ENCODE peak calls at places on chromosomes 5 and 9, in ten cellular contexts. One of them, this sample, is unnamed.

GRCh38 chr9:34971146-34971811 is 13.2 kb downstream of the PHF24 start:
- DNase-seq in GM13977: no peak
- DNase-seq in immature natural killer cell: no peak
- DNase-seq in cardiac muscle cell: no peak
- DNase-seq in cardiac fibroblast: no peak
- DNase-seq in naive B cell: no peak
- DNase-seq in left ventricle myocardium inferior: no peak
- DNase-seq in iris pigment epithelial cell: no peak
- DNase-seq in glomerular endothelial cell: no peak
- DNase-seq in H7: no peak
- DNase-seq in this sample: no peak

GRCh38 chr9:91395553-91396470 is 27.8 kb downstream of the NFIL3 start:
- DNase-seq in GM13977: peak
- DNase-seq in immature natural killer cell: no peak
- DNase-seq in cardiac muscle cell: peak
- DNase-seq in cardiac fibroblast: peak
- DNase-seq in naive B cell: no peak
- DNase-seq in left ventricle myocardium inferior: no peak
- DNase-seq in iris pigment epithelial cell: peak
- DNase-seq in glomerular endothelial cell: no peak
- DNase-seq in H7: no peak
- DNase-seq in this sample: no peak

GRCh38 chr5:16788957-16789356 is 147.1 kb downstream of the MYO10 start:
- DNase-seq in GM13977: no peak
- DNase-seq in immature natural killer cell: no peak
- DNase-seq in cardiac muscle cell: no peak
- DNase-seq in cardiac fibroblast: no peak
- DNase-seq in naive B cell: no peak
- DNase-seq in left ventricle myocardium inferior: no peak
- DNase-seq in iris pigment epithelial cell: no peak
- DNase-seq in glomerular endothelial cell: no peak
- DNase-seq in H7: no peak
- DNase-seq in this sample: no peak

GRCh38 chr9:32128546-32128945 is 255.9 kb upstream of the ACO1 start:
- DNase-seq in GM13977: no peak
- DNase-seq in immature natural killer cell: no peak
- DNase-seq in cardiac muscle cell: no peak
- DNase-seq in cardiac fibroblast: no peak
- DNase-seq in naive B cell: no peak
- DNase-seq in left ventricle myocardium inferior: no peak
- DNase-seq in iris pigment epithelial cell: no peak
- DNase-seq in glomerular endothelial cell: no peak
- DNase-seq in H7: peak
- DNase-seq in this sample: no peak

GRCh38 chr9:128882677-128883590 is 1.0 kb downstream of the LRRC8A start:
- DNase-seq in GM13977: no peak
- DNase-seq in immature natural killer cell: no peak
- DNase-seq in cardiac muscle cell: peak
- DNase-seq in cardiac fibroblast: no peak
- DNase-seq in naive B cell: no peak
- DNase-seq in left ventricle myocardium inferior: no peak
- DNase-seq in iris pigment epithelial cell: no peak
- DNase-seq in glomerular endothelial cell: no peak
- DNase-seq in H7: peak
- DNase-seq in this sample: no peak

GRCh38 chr5:94705427-94705826 is 87.0 kb downstream of the SLF1 start:
- DNase-seq in GM13977: no peak
- DNase-seq in immature natural killer cell: no peak
- DNase-seq in cardiac muscle cell: no peak
- DNase-seq in cardiac fibroblast: no peak
- DNase-seq in naive B cell: no peak
- DNase-seq in left ventricle myocardium inferior: no peak
- DNase-seq in iris pigment epithelial cell: peak
- DNase-seq in glomerular endothelial cell: no peak
- DNase-seq in H7: no peak
- DNase-seq in this sample: no peak

GRCh38 chr9:95268681-95269080 is 48.8 kb downstream of the FANCC start:
- DNase-seq in GM13977: peak
- DNase-seq in immature natural killer cell: no peak
- DNase-seq in cardiac muscle cell: peak
- DNase-seq in cardiac fibroblast: peak
- DNase-seq in naive B cell: no peak
- DNase-seq in left ventricle myocardium inferior: no peak
- DNase-seq in iris pigment epithelial cell: peak
- DNase-seq in glomerular endothelial cell: no peak
- DNase-seq in H7: peak
- DNase-seq in this sample: no peak

GRCh38 chr9:109894921-109895758 is 115.1 kb downstream of the PALM2AKAP2 start:
- DNase-seq in GM13977: no peak
- DNase-seq in immature natural killer cell: no peak
- DNase-seq in cardiac muscle cell: peak
- DNase-seq in cardiac fibroblast: peak
- DNase-seq in naive B cell: no peak
- DNase-seq in left ventricle myocardium inferior: no peak
- DNase-seq in iris pigment epithelial cell: peak
- DNase-seq in glomerular endothelial cell: no peak
- DNase-seq in H7: no peak
- DNase-seq in this sample: no peak

GRCh38 chr9:87872079-87872624 is 10.5 kb upstream of the SPATA31E1 start:
- DNase-seq in GM13977: no peak
- DNase-seq in immature natural killer cell: no peak
- DNase-seq in cardiac muscle cell: peak
- DNase-seq in cardiac fibroblast: peak
- DNase-seq in naive B cell: no peak
- DNase-seq in left ventricle myocardium inferior: no peak
- DNase-seq in iris pigment epithelial cell: peak
- DNase-seq in glomerular endothelial cell: no peak
- DNase-seq in H7: peak
- DNase-seq in this sample: no peak

GRCh38 chr5:68533571-68534051 is 318.1 kb downstream of the PIK3R1 start:
- DNase-seq in GM13977: no peak
- DNase-seq in immature natural killer cell: no peak
- DNase-seq in cardiac muscle cell: no peak
- DNase-seq in cardiac fibroblast: no peak
- DNase-seq in naive B cell: no peak
- DNase-seq in left ventricle myocardium inferior: no peak
- DNase-seq in iris pigment epithelial cell: no peak
- DNase-seq in glomerular endothelial cell: no peak
- DNase-seq in H7: no peak
- DNase-seq in this sample: no peak

GRCh38 chr5:15142458-15142857 is 270.9 kb upstream of the ANKH start:
- DNase-seq in GM13977: no peak
- DNase-seq in immature natural killer cell: no peak
- DNase-seq in cardiac muscle cell: no peak
- DNase-seq in cardiac fibroblast: no peak
- DNase-seq in naive B cell: no peak
- DNase-seq in left ventricle myocardium inferior: no peak
- DNase-seq in iris pigment epithelial cell: no peak
- DNase-seq in glomerular endothelial cell: no peak
- DNase-seq in H7: no peak
- DNase-seq in this sample: no peak

GRCh38 chr5:119055267-119055666 is 15.6 kb upstream of the DMXL1 start:
- DNase-seq in GM13977: no peak
- DNase-seq in immature natural killer cell: no peak
- DNase-seq in cardiac muscle cell: peak
- DNase-seq in cardiac fibroblast: peak
- DNase-seq in naive B cell: no peak
- DNase-seq in left ventricle myocardium inferior: no peak
- DNase-seq in iris pigment epithelial cell: peak
- DNase-seq in glomerular endothelial cell: no peak
- DNase-seq in H7: no peak
- DNase-seq in this sample: no peak

GRCh38 chr5:158056426-158056825 is 197.5 kb upstream of the CLINT1 start:
- DNase-seq in GM13977: no peak
- DNase-seq in immature natural killer cell: no peak
- DNase-seq in cardiac muscle cell: peak
- DNase-seq in cardiac fibroblast: no peak
- DNase-seq in naive B cell: no peak
- DNase-seq in left ventricle myocardium inferior: no peak
- DNase-seq in iris pigment epithelial cell: peak
- DNase-seq in glomerular endothelial cell: no peak
- DNase-seq in H7: no peak
- DNase-seq in this sample: no peak

GRCh38 chr5:58491216-58491892 is at the start of gene GAPT:
- DNase-seq in GM13977: peak
- DNase-seq in immature natural killer cell: no peak
- DNase-seq in cardiac muscle cell: no peak
- DNase-seq in cardiac fibroblast: no peak
- DNase-seq in naive B cell: peak
- DNase-seq in left ventricle myocardium inferior: no peak
- DNase-seq in iris pigment epithelial cell: no peak
- DNase-seq in glomerular endothelial cell: no peak
- DNase-seq in H7: no peak
- DNase-seq in this sample: no peak

GRCh38 chr5:150155258-150156032 is at the start of gene PDGFRB:
- DNase-seq in GM13977: peak
- DNase-seq in immature natural killer cell: peak
- DNase-seq in cardiac muscle cell: peak
- DNase-seq in cardiac fibroblast: peak
- DNase-seq in naive B cell: peak
- DNase-seq in left ventricle myocardium inferior: peak
- DNase-seq in iris pigment epithelial cell: peak
- DNase-seq in glomerular endothelial cell: no peak
- DNase-seq in H7: peak
- DNase-seq in this sample: peak

GRCh38 chr5:43294226-43294625 is 19.0 kb downstream of the HMGCS1 start:
- DNase-seq in GM13977: no peak
- DNase-seq in immature natural killer cell: no peak
- DNase-seq in cardiac muscle cell: peak
- DNase-seq in cardiac fibroblast: peak
- DNase-seq in naive B cell: no peak
- DNase-seq in left ventricle myocardium inferior: no peak
- DNase-seq in iris pigment epithelial cell: peak
- DNase-seq in glomerular endothelial cell: no peak
- DNase-seq in H7: no peak
- DNase-seq in this sample: no peak